ENCODE peak calls at places on chromosomes 13 and 19, in five cellular contexts. Y is M059J; B is GM12891; L is activated CD4-positive, alpha-beta T cell treated with anti-CD3 and anti-CD28 coated beads for 48 hours; G is cardiac muscle cell. O is an unnamed sample.

GRCh38 chr19:582497-583197 is 7.0 kb upstream of the HCN2 start:
- DNase-seq in Y (peak), B (no peak), L (no peak), G (no peak), O (peak)

GRCh38 chr19:11345122-11345752 is 831 bp downstream of the TMEM205 start:
- DNase-seq in Y (peak), B (no peak), L (no peak), G (no peak), O (no peak)

GRCh38 chr19:13181747-13182388 is 31.7 kb downstream of the IER2 start:
- DNase-seq in Y (peak), B (no peak), L (peak), G (peak), O (peak)

GRCh38 chr19:50663280-50663790 is 14.1 kb downstream of the C19orf81 start:
- DNase-seq in Y (peak), B (no peak), L (no peak), G (peak), O (peak)

GRCh38 chr13:101520672-101521071 is 68.2 kb downstream of the ITGBL1 start:
- DNase-seq in Y (peak), B (no peak), L (no peak), G (no peak), O (peak)

GRCh38 chr13:98976941-98977340 is 923 bp downstream of the DOCK9 start:
- DNase-seq in Y (no peak), B (no peak), L (no peak), G (peak), O (peak)

GRCh38 chr13:23609414-23610186 is 39.4 kb downstream of the TNFRSF19 start:
- DNase-seq in Y (peak), B (no peak), L (no peak), G (no peak), O (peak)

GRCh38 chr13:110306340-110306959 is 507 bp downstream of the COL4A1 start:
- DNase-seq in Y (peak), B (no peak), L (no peak), G (peak), O (peak)

GRCh38 chr19:53394522-53394973 is 401 bp upstream of the ZNF765 start:
- DNase-seq in Y (peak), B (no peak), L (no peak), G (peak), O (peak)

GRCh38 chr13:39451301-39451700 is 151.7 kb downstream of the LHFPL6 start:
- DNase-seq in Y (peak), B (no peak), L (no peak), G (no peak), O (peak)

GRCh38 chr19:5085566-5085965 is 116.7 kb downstream of the KDM4B start:
- DNase-seq in Y (no peak), B (no peak), L (no peak), G (no peak), O (no peak)

GRCh38 chr13:106281426-106281825 is 254.0 kb downstream of the EFNB2 start:
- DNase-seq in Y (no peak), B (no peak), L (no peak), G (no peak), O (no peak)

GRCh38 chr19:50720921-50721291 is 1.3 kb upstream of the SHANK1 start:
- DNase-seq in Y (peak), B (no peak), L (no peak), G (no peak), O (peak)

GRCh38 chr13:40102854-40103253 is 447.4 kb downstream of the COG6 start:
- DNase-seq in Y (peak), B (no peak), L (peak), G (no peak), O (peak)

GRCh38 chr19:49272204-49272603 is 52.8 kb downstream of the SLC6A16 start:
- DNase-seq in Y (peak), B (no peak), L (no peak), G (no peak), O (peak)

O was measured in RPMI7951.